ENCODE peak calls at places on chromosome 13, in four cellular contexts. One of them, this sample, is unnamed. For H3K27me3 and H3K4me1, the result is how much of the 10 kb centered on the place peaks cover.

GRCh38 chr13:76764429-76764828 is 121.8 kb downstream of the KCTD12 start:
- DNase-seq in ovary: no peak
- DNase-seq in lung: peak
- DNase-seq in Peyer's patch: peak
- DNase-seq in this sample: no peak

GRCh38 chr13:30972888-30973377 is 40.5 kb downstream of the TEX26 start:
- DNase-seq in ovary: no peak
- DNase-seq in lung: peak
- DNase-seq in Peyer's patch: no peak
- DNase-seq in this sample: no peak

GRCh38 chr13:30319130-30319529 is 11.8 kb upstream of the KATNAL1 start:
- DNase-seq in ovary: no peak
- DNase-seq in lung: no peak
- DNase-seq in Peyer's patch: no peak
- DNase-seq in this sample: no peak

GRCh38 chr13:83024955-83025594 is 857.2 kb downstream of the SLITRK1 start:
- DNase-seq in ovary: no peak
- DNase-seq in lung: no peak
- DNase-seq in Peyer's patch: no peak
- DNase-seq in this sample: no peak

GRCh38 chr13:24264976-24265375 is 44.4 kb upstream of the C1QTNF9 start:
- DNase-seq in ovary: no peak
- DNase-seq in lung: peak
- DNase-seq in Peyer's patch: peak
- DNase-seq in this sample: no peak

GRCh38 chr13:93687261-93687660 is 460.7 kb downstream of the GPC6 start:
- DNase-seq in ovary: no peak
- DNase-seq in lung: no peak
- DNase-seq in Peyer's patch: no peak
- DNase-seq in this sample: no peak

GRCh38 chr13:93956416-93956815 is 523.1 kb downstream of the DCT start:
- DNase-seq in ovary: no peak
- DNase-seq in lung: no peak
- DNase-seq in Peyer's patch: no peak
- DNase-seq in this sample: no peak

GRCh38 chr13:51683537-51684050 is 99.3 kb downstream of the WDFY2 start:
- DNase-seq in ovary: no peak
- DNase-seq in lung: no peak
- DNase-seq in Peyer's patch: no peak
- DNase-seq in this sample: no peak

GRCh38 chr13:65472336-65472735 is 1757.8 kb downstream of the PCDH9 start:
- DNase-seq in ovary: no peak
- DNase-seq in lung: no peak
- DNase-seq in Peyer's patch: no peak
- DNase-seq in this sample: no peak

GRCh38 chr13:48318014-48318713 is 14.6 kb downstream of the RB1 start:
- DNase-seq in ovary: no peak
- DNase-seq in lung: no peak
- DNase-seq in Peyer's patch: no peak
- DNase-seq in this sample: no peak

GRCh38 chr13:79404985-79405384 is 1.1 kb downstream of the RBM26 start:
- DNase-seq in ovary: no peak
- DNase-seq in lung: no peak
- DNase-seq in Peyer's patch: no peak
- DNase-seq in this sample: peak

GRCh38 chr13:68944272-68944671 is 1163.4 kb upstream of the ATXN8OS start:
- DNase-seq in ovary: no peak
- DNase-seq in lung: no peak
- DNase-seq in Peyer's patch: no peak
- DNase-seq in this sample: no peak

GRCh38 chr13:27022571-27023311 is 148.9 kb downstream of the USP12 start:
- DNase-seq in ovary: no peak
- DNase-seq in lung: no peak
- DNase-seq in Peyer's patch: no peak
- DNase-seq in this sample: peak

GRCh38 chr13:86846501-86846900 is 824.7 kb upstream of the SLITRK5 start:
- DNase-seq in ovary: no peak
- DNase-seq in lung: no peak
- DNase-seq in Peyer's patch: no peak
- DNase-seq in this sample: no peak

GRCh38 chr13:45219123-45219891 is 18.5 kb upstream of the KCTD4 start:
- DNase-seq in ovary: no peak
- DNase-seq in lung: no peak
- DNase-seq in Peyer's patch: no peak
- DNase-seq in this sample: no peak

GRCh38 chr13:24659239-24659638 is 21.0 kb upstream of the ATP12A start:
- DNase-seq in ovary: no peak
- DNase-seq in lung: no peak
- DNase-seq in Peyer's patch: no peak
- DNase-seq in this sample: no peak

GRCh38 chr13:96421314-96421713 is 331.4 kb downstream of the HS6ST3 start:
- DNase-seq in ovary: no peak
- DNase-seq in lung: no peak
- DNase-seq in Peyer's patch: no peak
- DNase-seq in this sample: no peak

GRCh38 chr13:110593430-110594130 is 21.8 kb upstream of the NAXD start:
- DNase-seq in ovary: no peak
- DNase-seq in lung: no peak
- DNase-seq in Peyer's patch: peak
- DNase-seq in this sample: peak

GRCh38 chr13:44768775-44769578 is 192.8 kb upstream of the TSC22D1 start:
- DNase-seq in ovary: no peak
- DNase-seq in lung: no peak
- DNase-seq in Peyer's patch: peak
- DNase-seq in this sample: no peak

GRCh38 chr13:49374585-49375290 is 69.1 kb downstream of the CAB39L start:
- DNase-seq in ovary: no peak
- DNase-seq in lung: no peak
- DNase-seq in Peyer's patch: no peak
- DNase-seq in this sample: no peak

GRCh38 chr13:112974676-112975075 is 5.7 kb downstream of the MCF2L start:
- DNase-seq in ovary: no peak
- DNase-seq in lung: no peak
- DNase-seq in Peyer's patch: no peak
- DNase-seq in this sample: no peak

GRCh38 chr13:112977091-112977490 is 8.1 kb downstream of the MCF2L start:
- DNase-seq in ovary: no peak
- DNase-seq in lung: no peak
- DNase-seq in Peyer's patch: no peak
- DNase-seq in this sample: no peak

GRCh38 chr13:112977525-112977924 is 8.5 kb downstream of the MCF2L start:
- DNase-seq in ovary: no peak
- DNase-seq in lung: no peak
- DNase-seq in Peyer's patch: no peak
- DNase-seq in this sample: no peak

GRCh38 chr13:112975401-112975939 is 6.5 kb downstream of the MCF2L start:
- DNase-seq in ovary: no peak
- DNase-seq in lung: no peak
- DNase-seq in Peyer's patch: no peak
- DNase-seq in this sample: no peak

GRCh38 chr13:112976526-112976925 is 7.5 kb downstream of the MCF2L start:
- DNase-seq in ovary: no peak
- DNase-seq in lung: no peak
- DNase-seq in Peyer's patch: no peak
- DNase-seq in this sample: no peak
- H3K27me3 ChIP-seq in ovary: under half
- H3K27me3 ChIP-seq in lung: under half
- H3K27me3 ChIP-seq in Peyer's patch: under half
- H3K27me3 ChIP-seq in this sample: under half

GRCh38 chr13:114311908-114312307 is 2.4 kb upstream of the CHAMP1 start:
- DNase-seq in ovary: no peak
- DNase-seq in lung: no peak
- DNase-seq in Peyer's patch: no peak
- DNase-seq in this sample: no peak
- H3K4me1 ChIP-seq in ovary: under half
- H3K4me1 ChIP-seq in lung: under half
- H3K4me1 ChIP-seq in Peyer's patch: under half
- H3K4me1 ChIP-seq in this sample: under half

GRCh38 chr13:112328936-112329335 is 47.2 kb upstream of the SPACA7 start:
- DNase-seq in ovary: no peak
- DNase-seq in lung: no peak
- DNase-seq in Peyer's patch: no peak
- DNase-seq in this sample: no peak

GRCh38 chr13:112325142-112325808 is 50.9 kb upstream of the SPACA7 start:
- DNase-seq in ovary: no peak
- DNase-seq in lung: no peak
- DNase-seq in Peyer's patch: no peak
- DNase-seq in this sample: no peak

GRCh38 chr13:112329376-112329775 is 46.8 kb upstream of the SPACA7 start:
- DNase-seq in ovary: no peak
- DNase-seq in lung: no peak
- DNase-seq in Peyer's patch: no peak
- DNase-seq in this sample: no peak

GRCh38 chr13:112325941-112326645 is 50.1 kb upstream of the SPACA7 start:
- DNase-seq in ovary: no peak
- DNase-seq in lung: no peak
- DNase-seq in Peyer's patch: no peak
- DNase-seq in this sample: no peak

GRCh38 chr13:112326821-112327370 is 49.3 kb upstream of the SPACA7 start:
- DNase-seq in ovary: no peak
- DNase-seq in lung: no peak
- DNase-seq in Peyer's patch: no peak
- DNase-seq in this sample: no peak
- H3K27me3 ChIP-seq in ovary: under half
- H3K27me3 ChIP-seq in lung: under half
- H3K27me3 ChIP-seq in Peyer's patch: under half
- H3K27me3 ChIP-seq in this sample: under half

GRCh38 chr13:41034862-41035261 is 15.7 kb upstream of the ELF1 start:
- DNase-seq in ovary: no peak
- DNase-seq in lung: no peak
- DNase-seq in Peyer's patch: no peak
- DNase-seq in this sample: no peak

GRCh38 chr13:41034382-41034781 is 15.3 kb upstream of the ELF1 start:
- DNase-seq in ovary: no peak
- DNase-seq in lung: no peak
- DNase-seq in Peyer's patch: no peak
- DNase-seq in this sample: no peak

GRCh38 chr13:41029629-41030028 is 10.5 kb upstream of the ELF1 start:
- DNase-seq in ovary: no peak
- DNase-seq in lung: no peak
- DNase-seq in Peyer's patch: no peak
- DNase-seq in this sample: no peak

GRCh38 chr13:41028051-41028450 is 8.9 kb upstream of the ELF1 start:
- DNase-seq in ovary: no peak
- DNase-seq in lung: no peak
- DNase-seq in Peyer's patch: no peak
- DNase-seq in this sample: no peak

GRCh38 chr13:41032646-41033396 is 13.7 kb upstream of the ELF1 start:
- DNase-seq in ovary: no peak
- DNase-seq in lung: no peak
- DNase-seq in Peyer's patch: no peak
- DNase-seq in this sample: no peak
- H3K4me1 ChIP-seq in ovary: under half
- H3K4me1 ChIP-seq in lung: under half
- H3K4me1 ChIP-seq in Peyer's patch: under half
- H3K4me1 ChIP-seq in this sample: under half

GRCh38 chr13:74203576-74203975 is 69.4 kb upstream of the KLF12 start:
- DNase-seq in ovary: no peak
- DNase-seq in lung: no peak
- DNase-seq in Peyer's patch: no peak
- DNase-seq in this sample: peak

GRCh38 chr13:74206061-74206561 is 71.9 kb upstream of the KLF12 start:
- DNase-seq in ovary: no peak
- DNase-seq in lung: no peak
- DNase-seq in Peyer's patch: no peak
- DNase-seq in this sample: peak

GRCh38 chr13:74205313-74205690 is 71.1 kb upstream of the KLF12 start:
- DNase-seq in ovary: no peak
- DNase-seq in lung: no peak
- DNase-seq in Peyer's patch: no peak
- DNase-seq in this sample: no peak

GRCh38 chr13:74206855-74207254 is 72.7 kb upstream of the KLF12 start:
- DNase-seq in ovary: no peak
- DNase-seq in lung: no peak
- DNase-seq in Peyer's patch: no peak
- DNase-seq in this sample: no peak

GRCh38 chr13:74204606-74205312 is 70.6 kb upstream of the KLF12 start:
- DNase-seq in ovary: no peak
- DNase-seq in lung: no peak
- DNase-seq in Peyer's patch: no peak
- DNase-seq in this sample: no peak
- H3K27me3 ChIP-seq in ovary: under half
- H3K27me3 ChIP-seq in lung: under half
- H3K27me3 ChIP-seq in Peyer's patch: under half
- H3K27me3 ChIP-seq in this sample: under half

This sample was measured in SJCRH30.